ENCODE peak calls at places on chromosomes 1 and 21, in nine cellular contexts. H is tibial nerve; P is uterus; U is HAP-1; Y is Karpas-422; M is psoas muscle; Z is transverse colon; O is effector memory CD4-positive, alpha-beta T cell; B is sigmoid colon. C is an unnamed sample. For H3K4me1, the result is how much of the 10 kb centered on the place peaks cover.

GRCh38 chr1:56638248-56638647 is 6.9 kb upstream of the PRKAA2 start:
- DNase-seq in O (no peak), U (no peak), B (no peak), M (no peak), Y (no peak), Z (no peak), P (no peak), H (no peak), C (no peak)

GRCh38 chr1:64043976-64044375 is 159.4 kb upstream of the UBE2U start:
- DNase-seq in H (no peak), B (no peak), U (no peak), Z (no peak), P (no peak), O (no peak), Y (no peak), M (no peak), C (no peak)

GRCh38 chr21:43684424-43684823 is 25.1 kb downstream of the RRP1B start:
- DNase-seq in H (no peak), M (no peak), P (no peak), U (no peak), B (no peak), Y (no peak), O (no peak), Z (no peak), C (no peak)

GRCh38 chr1:214660900-214661299 is 57.9 kb downstream of the CENPF start:
- DNase-seq in Y (peak), M (no peak), B (peak), U (peak), Z (peak), P (peak), O (no peak), H (peak), C (no peak)

GRCh38 chr1:189606795-189607476 is 870.7 kb downstream of the BRINP3 start:
- DNase-seq in P (no peak), B (no peak), M (no peak), U (no peak), Z (no peak), H (no peak), O (no peak), Y (no peak), C (no peak)

GRCh38 chr1:89607888-89608626 is 24.9 kb upstream of the LRRC8C start:
- DNase-seq in H (no peak), O (peak), Z (no peak), U (no peak), P (no peak), B (no peak), M (no peak), Y (no peak), C (no peak)

GRCh38 chr21:44898011-44898493 is 22.6 kb downstream of the ITGB2 start:
- DNase-seq in O (no peak), B (no peak), Z (no peak), M (no peak), P (no peak), H (no peak), U (no peak), Y (no peak), C (no peak)

GRCh38 chr1:64502924-64503323 is 33.0 kb downstream of the CACHD1 start:
- DNase-seq in B (no peak), Y (no peak), O (no peak), M (no peak), P (no peak), Z (no peak), H (no peak), U (no peak), C (no peak)

GRCh38 chr1:219041819-219042218 is 131.9 kb upstream of the LYPLAL1 start:
- DNase-seq in B (no peak), H (no peak), O (no peak), Y (no peak), P (no peak), M (no peak), Z (no peak), U (peak), C (no peak)

GRCh38 chr21:43634618-43635017 is 24.7 kb downstream of the HSF2BP start:
- DNase-seq in M (no peak), O (no peak), B (no peak), Z (no peak), Y (no peak), H (no peak), P (no peak), U (no peak), C (no peak)

GRCh38 chr1:58699011-58699762 is 675 bp downstream of the MYSM1 start:
- DNase-seq in P (no peak), H (no peak), O (no peak), Z (peak), U (no peak), Y (no peak), B (no peak), M (no peak), C (peak)

GRCh38 chr1:203644191-203644590 is 17.6 kb downstream of the ATP2B4 start:
- DNase-seq in Z (no peak), M (no peak), P (no peak), Y (no peak), O (no peak), B (no peak), U (no peak), H (no peak), C (no peak)
- H3K4me1 ChIP-seq in Z (under half), M (under half), P (under half), Y (under half), O (under half), B (half or more), U (under half), H (under half), C (under half)

DNA sequence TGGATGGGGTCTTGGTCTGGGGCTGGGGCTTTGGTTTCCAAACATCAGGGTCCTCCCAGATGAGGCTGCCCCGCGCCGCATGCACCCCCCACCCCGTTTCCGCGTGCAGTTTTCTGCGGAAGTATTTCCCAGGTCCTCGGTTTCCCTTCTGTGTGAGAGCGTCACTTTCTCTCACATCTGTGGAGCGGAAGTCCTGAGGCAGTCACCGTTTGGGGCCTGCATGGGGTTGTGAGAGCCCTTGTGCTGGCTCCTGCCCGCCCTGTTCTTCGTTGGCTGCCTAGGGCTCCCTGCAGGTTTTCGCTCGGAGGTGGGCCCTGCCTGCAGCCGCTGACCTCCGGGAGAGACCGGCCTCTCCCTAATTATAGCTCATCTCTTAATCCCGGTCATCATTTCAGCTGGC is 88.0 kb downstream of the GALNT2 start:
- DNase-seq in U (no peak), Z (no peak), O (no peak), H (no peak), M (no peak), Y (no peak), P (no peak), B (no peak), C (no peak)
- H3K4me1 ChIP-seq in U (half or more), Z (under half), O (under half), H (under half), M (half or more), Y (under half), P (under half), B (under half), C (under half)

GRCh38 chr1:61295818-61296537 is 213.6 kb downstream of the NFIA start:
- DNase-seq in Y (no peak), H (no peak), P (no peak), M (no peak), B (no peak), U (no peak), O (no peak), Z (no peak), C (no peak)
- H3K4me1 ChIP-seq in Y (under half), H (under half), P (under half), M (under half), B (under half), U (under half), O (under half), Z (under half), C (under half)

GRCh38 chr1:26038904-26039303 is 7.0 kb downstream of the SLC30A2 start:
- DNase-seq in M (no peak), P (no peak), U (no peak), H (no peak), Y (no peak), B (no peak), O (no peak), Z (no peak), C (no peak)

GRCh38 chr1:26043765-26044164 is 2.2 kb downstream of the SLC30A2 start:
- DNase-seq in Y (no peak), U (no peak), P (no peak), Z (no peak), B (no peak), M (no peak), H (no peak), O (no peak), C (no peak)

GRCh38 chr1:26038477-26038876 is 7.4 kb downstream of the SLC30A2 start:
- DNase-seq in M (no peak), U (no peak), B (no peak), O (no peak), Z (no peak), Y (no peak), H (no peak), P (no peak), C (no peak)

GRCh38 chr1:26041978-26042377 is 3.9 kb downstream of the SLC30A2 start:
- DNase-seq in P (no peak), H (no peak), Z (no peak), B (no peak), Y (no peak), U (no peak), O (no peak), M (no peak), C (no peak)

DNA sequence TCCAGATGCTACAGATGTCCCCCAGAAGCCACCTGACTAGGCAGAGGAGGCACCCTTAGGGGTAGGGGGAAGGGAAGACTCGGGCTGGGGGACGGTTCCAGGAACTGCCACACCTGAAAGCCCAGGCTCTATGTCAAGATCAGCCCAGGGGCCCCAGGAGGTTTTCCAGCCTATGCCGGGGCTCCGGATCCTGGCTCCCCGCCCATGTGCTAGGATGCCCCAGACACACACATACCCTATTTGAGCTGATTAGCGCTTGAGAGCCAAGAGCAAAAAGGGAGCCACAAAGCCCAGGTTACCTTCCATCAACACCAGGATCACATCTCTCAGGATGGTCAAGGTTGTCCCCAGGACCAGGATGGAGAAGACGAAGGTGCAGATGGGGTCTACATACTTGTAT is 4.5 kb downstream of the SLC30A2 start:
- DNase-seq in U (no peak), O (no peak), M (no peak), H (no peak), B (no peak), Y (no peak), Z (no peak), P (no peak), C (no peak)
- H3K4me1 ChIP-seq in U (under half), O (under half), M (under half), H (under half), B (under half), Y (under half), Z (under half), P (under half), C (under half)

DNA sequence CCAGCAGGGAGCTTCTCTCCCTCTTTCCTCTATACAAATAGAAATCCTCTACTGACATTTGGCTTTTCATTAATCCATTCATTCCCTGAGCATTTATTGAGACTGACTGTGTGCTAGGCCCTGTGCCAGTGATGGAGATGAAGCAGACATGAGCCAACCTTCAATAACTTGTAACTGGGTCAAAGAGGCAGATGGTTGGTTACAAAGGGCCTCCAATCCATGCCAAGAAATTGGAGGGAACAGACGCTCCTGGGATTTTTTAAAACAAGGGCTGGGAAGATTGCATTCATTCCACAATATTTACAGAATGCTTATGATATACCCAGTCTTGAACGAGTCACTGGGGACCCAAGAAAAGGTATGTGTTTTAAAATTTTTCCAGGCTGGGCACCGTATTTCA is 6.2 kb downstream of the HPCAL4 start:
- DNase-seq in Z (no peak), U (no peak), O (no peak), P (no peak), Y (no peak), M (no peak), H (no peak), B (no peak), C (no peak)
- H3K4me1 ChIP-seq in Z (under half), U (under half), O (under half), P (under half), Y (under half), M (under half), H (under half), B (under half), C (under half)

GRCh38 chr1:27659497-27660299 is 12.3 kb downstream of the IFI6 start:
- DNase-seq in O (peak), M (peak), Y (peak), P (peak), H (peak), U (peak), Z (peak), B (peak), C (peak)

GRCh38 chr1:27661412-27662075 is 10.4 kb downstream of the IFI6 start:
- DNase-seq in Y (no peak), P (no peak), H (no peak), B (no peak), Z (no peak), M (no peak), O (no peak), U (no peak), C (no peak)

GRCh38 chr1:27660300-27660837 is 11.6 kb downstream of the IFI6 start:
- DNase-seq in U (no peak), P (no peak), M (no peak), O (no peak), Y (no peak), Z (no peak), H (no peak), B (no peak), C (no peak)

GRCh38 chr1:27656157-27656893 is 15.7 kb downstream of the IFI6 start:
- DNase-seq in U (peak), Z (peak), H (peak), P (peak), O (no peak), B (peak), M (peak), Y (no peak), C (no peak)

DNA sequence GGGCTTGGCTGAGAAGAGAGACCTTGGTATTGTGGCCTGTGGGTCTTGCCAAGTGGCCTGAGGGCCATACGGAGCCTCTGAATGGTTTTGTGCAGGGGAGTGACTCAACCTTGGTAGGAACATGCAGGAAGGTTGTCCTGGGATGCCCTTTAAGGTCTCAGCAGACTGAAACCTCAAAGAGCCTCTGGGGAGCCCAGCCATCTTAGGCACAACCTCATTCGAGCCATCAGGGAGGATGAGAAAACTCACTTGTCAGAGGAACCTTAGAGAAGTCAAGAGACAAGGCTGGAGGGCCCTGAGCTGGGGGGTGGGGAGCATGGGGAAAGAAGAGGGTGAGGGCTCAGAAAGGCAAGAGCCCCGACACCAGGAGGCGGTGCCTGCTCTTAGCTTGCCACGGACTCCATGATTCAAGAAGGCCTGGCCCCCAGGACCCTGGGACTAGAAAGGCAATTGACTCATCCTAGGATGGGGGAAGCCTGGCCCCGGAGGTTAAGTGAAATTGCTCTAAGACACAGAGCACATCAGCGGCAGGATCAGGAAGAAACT is 13.0 kb downstream of the IFI6 start:
- DNase-seq in Y (peak), B (peak), P (no peak), U (peak), Z (peak), H (no peak), M (peak), O (no peak), C (no peak)
- H3K4me1 ChIP-seq in Y (under half), B (under half), P (under half), U (under half), Z (under half), H (under half), M (under half), O (under half), C (under half)

DNA sequence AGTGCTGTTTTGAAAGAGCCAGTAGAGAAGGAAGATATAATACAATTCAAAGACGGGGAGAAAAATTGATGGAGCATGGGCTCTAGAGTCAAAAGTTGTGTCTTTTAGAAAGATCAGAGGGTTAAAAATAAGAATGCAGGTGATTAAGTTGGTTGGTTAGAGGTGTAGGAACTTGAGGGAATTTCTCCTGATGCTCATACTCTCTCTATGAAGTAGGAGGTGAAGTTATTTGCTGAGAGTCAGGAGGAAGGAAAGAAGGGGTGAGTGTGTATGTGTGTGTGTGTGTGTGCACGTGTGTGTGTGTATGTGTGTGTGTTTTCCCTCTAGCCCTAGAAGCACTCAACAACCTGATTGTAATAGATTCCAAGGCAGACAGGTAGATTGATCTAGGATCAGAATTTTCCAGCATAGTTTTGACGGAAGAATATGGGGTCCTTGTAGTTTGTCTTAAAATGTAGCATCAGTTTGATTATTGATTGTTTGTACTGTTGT is 88.3 kb upstream of the MACF1 start:
- DNase-seq in M (no peak), U (no peak), P (no peak), B (no peak), O (no peak), H (no peak), Z (no peak), Y (no peak), C (no peak)
- H3K4me1 ChIP-seq in M (half or more), U (under half), P (under half), B (half or more), O (under half), H (under half), Z (under half), Y (under half), C (under half)

C was measured in MM.1S.